ENCODE peak calls at places on chromosomes 16 and 17, in eight cellular contexts. B, R, L, N, Z, S, K and C are unnamed samples.

GRCh38 chr17:79126139-79126538 is 51.5 kb downstream of the ENGASE start:
- DNase-seq in L (no peak), S (no peak), Z (no peak), N (peak), B (no peak), K (no peak), R (peak), C (no peak)

GRCh38 chr16:65295527-65295926 is 173.7 kb upstream of the CDH11 start:
- DNase-seq in K (no peak), R (no peak), L (no peak), S (no peak), B (no peak), N (no peak), Z (no peak), C (no peak)

GRCh38 chr16:16158741-16159374 is 64.4 kb downstream of the ABCC6 start:
- DNase-seq in L (no peak), N (no peak), Z (no peak), S (no peak), R (no peak), K (no peak), B (no peak), C (no peak)

GRCh38 chr16:90018297-90019200 is 707 bp downstream of the DBNDD1 start:
- DNase-seq in R (peak), L (no peak), K (no peak), S (no peak), N (peak), Z (no peak), B (no peak), C (no peak)

GRCh38 chr16:84031556-84031955 is 11.0 kb downstream of the SLC38A8 start:
- DNase-seq in Z (no peak), B (no peak), L (no peak), R (no peak), K (no peak), S (no peak), N (no peak), C (no peak)

GRCh38 chr16:72990003-72990521 is 57.9 kb downstream of the ZFHX3 start:
- DNase-seq in B (peak), S (no peak), Z (no peak), R (peak), L (no peak), N (peak), K (no peak), C (no peak)

GRCh38 chr17:16319969-16320368 is 33.3 kb downstream of the CENPV start:
- DNase-seq in S (no peak), R (no peak), Z (no peak), K (no peak), B (no peak), L (no peak), N (no peak), C (no peak)

GRCh38 chr16:87725596-87726235 is 40.1 kb downstream of the KLHDC4 start:
- DNase-seq in K (no peak), N (no peak), L (no peak), B (peak), S (no peak), Z (no peak), R (no peak), C (no peak)

GRCh38 chr17:83110755-83111154 is 31.3 kb downstream of the METRNL start:
- DNase-seq in L (no peak), R (no peak), N (no peak), B (no peak), Z (no peak), K (no peak), S (no peak), C (no peak)

GRCh38 chr17:50787106-50787505 is 19.8 kb upstream of the ANKRD40CL start:
- DNase-seq in R (no peak), B (no peak), S (no peak), Z (no peak), L (no peak), N (no peak), K (no peak), C (no peak)

GRCh38 chr16:30659507-30660423 is 1.5 kb downstream of the FBRS start:
- DNase-seq in Z (no peak), R (peak), L (no peak), N (peak), K (no peak), B (peak), S (peak), C (no peak)

GRCh38 chr17:49565948-49566491 is 9.7 kb upstream of the NXPH3 start:
- DNase-seq in Z (peak), S (no peak), R (peak), N (no peak), B (peak), K (no peak), L (no peak), C (no peak)

GRCh38 chr17:6482105-6482455 is 37.8 kb downstream of the PIMREG start:
- DNase-seq in S (no peak), N (no peak), Z (no peak), B (no peak), K (no peak), L (no peak), R (no peak), C (no peak)

GRCh38 chr16:77359065-77359502 is 75.8 kb downstream of the ADAMTS18 start:
- DNase-seq in K (no peak), Z (no peak), B (peak), N (peak), L (no peak), R (no peak), S (no peak), C (no peak)

GRCh38 chr17:78939615-78940014 is 14.4 kb upstream of the TIMP2 start:
- DNase-seq in Z (no peak), B (no peak), R (no peak), N (no peak), L (no peak), S (no peak), K (no peak), C (no peak)

GRCh38 chr17:48261297-48261880 is 153.8 kb downstream of the SNX11 start:
- DNase-seq in L (no peak), K (no peak), B (no peak), R (peak), Z (no peak), N (peak), S (no peak), C (no peak)

GRCh38 chr16:79752421-79752820 is 151.9 kb upstream of the MAF start:
- DNase-seq in K (no peak), Z (no peak), B (no peak), R (no peak), L (no peak), S (no peak), N (no peak), C (no peak)

GRCh38 chr17:7132511-7133094 is 18.0 kb upstream of the ASGR2 start:
- DNase-seq in N (peak), B (no peak), L (no peak), S (peak), K (peak), R (peak), Z (no peak), C (peak)

GRCh38 chr17:47119746-47120520 is 69.2 kb downstream of the CDC27 start:
- DNase-seq in L (no peak), R (no peak), K (no peak), Z (no peak), B (no peak), S (no peak), N (no peak), C (no peak)